ENCODE peak calls at places on chromosomes 3 and 15, in four cellular contexts. M is fibroblast of lung, A is ELR, N is MG63. I is an unnamed sample.

GRCh38 chr3:179729981-179730380 is 77.1 kb downstream of the USP13 start:
- DNase-seq in M (no peak), A (no peak), N (no peak), I (no peak)

GRCh38 chr3:126118591-126118990 is 34.7 kb upstream of the SLC41A3 start:
- DNase-seq in M (no peak), A (no peak), N (no peak), I (no peak)

GRCh38 chr15:99312794-99313193 is 61.5 kb downstream of the LRRC28 start:
- DNase-seq in M (no peak), A (no peak), N (no peak), I (no peak)

GRCh38 chr3:47664519-47664918 is 85.9 kb upstream of the CSPG5 start:
- DNase-seq in M (peak; percentile 41), A (peak; percentile 53), N (no peak), I (peak; percentile 8)

GRCh38 chr15:52790941-52791751 is 1.0 kb upstream of the ONECUT1 start:
- DNase-seq in M (peak; percentile 17), A (peak; percentile 22), N (no peak), I (no peak)

GRCh38 chr3:162217603-162218002 is 721.0 kb downstream of the OTOL1 start:
- DNase-seq in M (no peak), A (no peak), N (peak; percentile 2), I (no peak)

GRCh38 chr3:159830523-159831151 is 158.0 kb upstream of the IL12A start:
- DNase-seq in M (peak; percentile 58), A (peak; percentile 59), N (no peak), I (no peak)

GRCh38 chr15:71748327-71748726 is 62.0 kb upstream of the NR2E3 start:
- DNase-seq in M (peak; percentile 88), A (peak; percentile 88), N (peak; percentile 77), I (peak; percentile 71)

GRCh38 chr3:100634493-100635272 is 25.3 kb downstream of the ADGRG7 start:
- DNase-seq in M (peak; percentile 31), A (peak; percentile 40), N (peak; percentile 56), I (peak; percentile 50)

GRCh38 chr3:143525408-143525807 is 322.9 kb downstream of the SLC9A9 start:
- DNase-seq in M (no peak), A (no peak), N (no peak), I (no peak)

GRCh38 chr3:111227216-111227615 is 155.6 kb downstream of the NECTIN3 start:
- DNase-seq in M (peak; percentile 90), A (peak; percentile 75), N (no peak), I (peak; percentile 16)

GRCh38 chr15:29945943-29946591 is 123.8 kb upstream of the TJP1 start:
- DNase-seq in M (peak; percentile 70), A (peak; percentile 70), N (peak; percentile 84), I (peak; percentile 61)

GRCh38 chr15:62138124-62138523 is 27.0 kb downstream of the C2CD4B start:
- DNase-seq in M (peak; percentile 92), A (peak; percentile 37), N (peak; percentile 65), I (peak; percentile 95)

GRCh38 chr3:159260049-159260662 is 458.3 kb downstream of the MFSD1 start:
- DNase-seq in M (peak; percentile 77), A (peak; percentile 84), N (peak; percentile 25), I (peak; percentile 48)

GRCh38 chr15:51516291-51516690 is 106.3 kb downstream of the DMXL2 start:
- DNase-seq in M (no peak), A (no peak), N (no peak), I (no peak)

GRCh38 chr3:150073031-150073430 is 102.3 kb upstream of the PFN2 start:
- DNase-seq in M (peak; percentile 78), A (peak; percentile 72), N (no peak), I (peak; percentile 47)

GRCh38 chr3:99753268-99753975 is 64.2 kb upstream of the CMSS1 start:
- DNase-seq in M (peak; percentile 81), A (peak; percentile 87), N (peak; percentile 39), I (peak; percentile 31)

GRCh38 chr3:12345141-12345561 is 56.3 kb downstream of the PPARG start:
- DNase-seq in M (peak; percentile 68), A (peak; percentile 89), N (no peak), I (peak; percentile 61)

GRCh38 chr3:31399270-31399669 is 133.5 kb upstream of the STT3B start:
- DNase-seq in M (no peak), A (no peak), N (no peak), I (no peak)

GRCh38 chr15:48766196-48766595 is 44.7 kb downstream of the CEP152 start:
- DNase-seq in M (peak; percentile 77), A (peak; percentile 53), N (peak; percentile 48), I (peak; percentile 30)

GRCh38 chr3:133620066-133620784 is 41.5 kb downstream of the TOPBP1 start:
- DNase-seq in M (no peak), A (no peak), N (no peak), I (no peak)

GRCh38 chr15:92653366-92653765 is 2.2 kb downstream of the FAM174B start:
- DNase-seq in M (no peak), A (no peak), N (no peak), I (no peak)

GRCh38 chr3:105277656-105278055 is 89.1 kb upstream of the ALCAM start:
- DNase-seq in M (peak; percentile 45), A (peak; percentile 59), N (peak; percentile 64), I (peak; percentile 63)

GRCh38 chr3:127097516-127097915 is 95.4 kb upstream of the PRR23E start:
- DNase-seq in M (no peak), A (no peak), N (no peak), I (no peak)

GRCh38 chr3:71442648-71443047 is 140.9 kb downstream of the FOXP1 start:
- DNase-seq in M (no peak), A (no peak), N (no peak), I (no peak)

GRCh38 chr3:46124216-46125143 is 83.6 kb downstream of the CCR1 start:
- DNase-seq in M (peak; percentile 44), A (no peak), N (no peak), I (no peak)

GRCh38 chr15:45121706-45122417 is 7.7 kb downstream of the DUOXA2 start:
- DNase-seq in M (peak; percentile 93), A (peak; percentile 88), N (peak; percentile 81), I (peak; percentile 80)

GRCh38 chr15:75921732-75922703 is 18.3 kb downstream of the FBXO22 start:
- DNase-seq in M (peak; percentile 60), A (peak; percentile 66), N (peak; percentile 80), I (peak; percentile 97)

GRCh38 chr3:129315386-129315991 is 36.8 kb downstream of the HMCES start:
- DNase-seq in M (peak; percentile 36), A (peak; percentile 53), N (peak; percentile 50), I (no peak)

I was measured in NCI-H226.